ENCODE peak calls at places on chromosomes 3 and 15, in four cellular contexts. X is K562, F is H1, Q is HepG2. E is an unnamed sample.

GRCh38 chr15:78368671-78369070 is 28.5 kb downstream of the CRABP1 start:
- DNase-seq in X (no peak), F (no peak), Q (no peak), E (no peak)

GRCh38 chr3:98188553-98188952 is 22.1 kb downstream of the OR5H15 start:
- DNase-seq in F (no peak), Q (peak; percentile 16), X (no peak), E (peak; percentile 8)

GRCh38 chr15:88401269-88401971 is 65.8 kb downstream of the MRPL46 start:
- DNase-seq in Q (no peak), X (no peak), F (no peak), E (no peak)

GRCh38 chr3:195068481-195069080 is 202.4 kb downstream of the XXYLT1 start:
- DNase-seq in F (no peak), X (no peak), Q (no peak), E (no peak)

GRCh38 chr3:63290686-63291085 is 12.6 kb downstream of the SYNPR start:
- DNase-seq in Q (no peak), F (no peak), X (no peak), E (no peak)

GRCh38 chr3:63609834-63610233 is 42.6 kb upstream of the SNTN start:
- DNase-seq in F (no peak), X (no peak), Q (no peak), E (no peak)

GRCh38 chr3:42025388-42026138 is 63.7 kb upstream of the ULK4 start:
- DNase-seq in Q (no peak), F (no peak), X (peak; percentile 87), E (peak; percentile 98)

GRCh38 chr3:107942244-107942643 is 148.6 kb downstream of the CD47 start:
- DNase-seq in F (no peak), X (no peak), Q (no peak), E (peak; percentile 68)

GRCh38 chr3:19348929-19349564 is 200.7 kb downstream of the KCNH8 start:
- DNase-seq in F (no peak), Q (peak; percentile 8), X (peak; percentile 50), E (no peak)

GRCh38 chr3:184953396-184953795 is 141.4 kb downstream of the VPS8 start:
- DNase-seq in X (peak; percentile 57), F (no peak), Q (no peak), E (no peak)

GRCh38 chr3:79297242-79297641 is 470.6 kb downstream of the ROBO1 start:
- DNase-seq in Q (peak; percentile 51), X (no peak), F (no peak), E (peak; percentile 31)

GRCh38 chr3:15050405-15051092 is 14.6 kb downstream of the MRPS25 start:
- DNase-seq in F (no peak), X (no peak), Q (no peak), E (no peak)

GRCh38 chr3:47315069-47315647 is 32.4 kb downstream of the KLHL18 start:
- DNase-seq in F (no peak), Q (no peak), X (peak; percentile 45), E (peak; percentile 79)

GRCh38 chr3:71309886-71310285 is 273.6 kb downstream of the FOXP1 start:
- DNase-seq in F (no peak), Q (no peak), X (no peak), E (no peak)

GRCh38 chr3:15253023-15253697 is 47.1 kb downstream of the CAPN7 start:
- DNase-seq in F (no peak), X (no peak), Q (no peak), E (no peak)

GRCh38 chr3:171525437-171525836 is 65.2 kb upstream of the TNIK start:
- DNase-seq in F (no peak), X (no peak), Q (no peak), E (no peak)

GRCh38 chr3:126983653-126984390 is 907 bp downstream of the PLXNA1 start:
- DNase-seq in F (peak; percentile 34), Q (no peak), X (peak; percentile 61), E (no peak)

GRCh38 chr3:65483475-65483874 is 555.2 kb downstream of the MAGI1 start:
- DNase-seq in Q (no peak), X (no peak), F (no peak), E (peak; percentile 93)

GRCh38 chr15:50820808-50821382 is 55.4 kb upstream of the SPPL2A start:
- DNase-seq in F (no peak), Q (no peak), X (no peak), E (no peak)

GRCh38 chr3:190051643-190052042 is 69.1 kb downstream of the P3H2 start:
- DNase-seq in F (no peak), X (no peak), Q (no peak), E (no peak)

GRCh38 chr3:177231237-177231636 is 34.0 kb upstream of the TBL1XR1 start:
- DNase-seq in Q (no peak), F (no peak), X (no peak), E (no peak)

GRCh38 chr3:147924755-147925154 is 515.6 kb downstream of the ZIC1 start:
- DNase-seq in F (no peak), X (no peak), Q (no peak), E (no peak)

GRCh38 chr15:73081321-73081958 is 29.2 kb downstream of the NEO1 start:
- DNase-seq in F (no peak), Q (peak; percentile 41), X (peak; percentile 9), E (peak; percentile 65)

GRCh38 chr3:105829229-105829628 is 39.6 kb downstream of the CBLB start:
- DNase-seq in X (no peak), Q (no peak), F (no peak), E (no peak)

GRCh38 chr3:38834110-38834509 is 18.1 kb upstream of the SCN10A start:
- DNase-seq in X (peak; percentile 24), Q (peak; percentile 50), F (peak; percentile 25), E (peak; percentile 95)

GRCh38 chr3:113249601-113250000 is 38.2 kb downstream of the BOC start:
- DNase-seq in X (no peak), F (no peak), Q (no peak), E (no peak)

GRCh38 chr15:88623061-88623460 is 1.9 kb downstream of the AEN start:
- DNase-seq in F (no peak), Q (peak; percentile 46), X (no peak), E (peak; percentile 55)

GRCh38 chr3:13281657-13282527 is 138.2 kb downstream of the NUP210 start:
- DNase-seq in Q (peak; percentile 69), F (no peak), X (peak; percentile 56), E (no peak)

DNA sequence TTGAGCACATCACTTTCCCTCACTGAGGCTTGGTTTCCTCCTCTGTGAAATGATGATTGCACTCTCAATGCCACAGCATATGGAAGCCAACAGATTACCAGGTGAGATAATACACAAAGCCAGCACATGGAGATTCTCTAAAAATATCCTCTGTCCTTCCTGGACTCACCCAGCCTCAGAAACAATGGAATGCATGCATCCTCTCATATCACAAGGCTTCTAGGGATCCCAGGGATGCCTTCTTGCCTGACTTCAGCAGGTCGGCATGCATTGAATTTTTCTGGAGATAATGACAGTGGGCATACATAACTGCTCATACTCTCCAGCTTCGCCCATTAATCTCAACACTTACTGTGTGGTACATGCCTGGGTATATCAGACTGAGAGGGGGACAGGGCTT is 26.5 kb downstream of the TLNRD1 start:
- DNase-seq in Q (no peak), X (no peak), F (no peak), E (no peak)
- TF ChIP-seq JUN in Q (no peak), X (no peak), F (no peak), E (no peak)

GRCh38 chr3:49844464-49845183 is 11.7 kb downstream of the TRAIP start:
- DNase-seq in X (no peak), F (no peak), Q (peak; percentile 89), E (no peak)
- H3K36me3 ChIP-seq in X (peaks cover 66% of the 10 kb centered on the region), F (peaks cover 28% of the 10 kb centered on the region), Q (peaks cover 2% of the 10 kb centered on the region), E (no peaks in the 10 kb centered on the region)

DNA sequence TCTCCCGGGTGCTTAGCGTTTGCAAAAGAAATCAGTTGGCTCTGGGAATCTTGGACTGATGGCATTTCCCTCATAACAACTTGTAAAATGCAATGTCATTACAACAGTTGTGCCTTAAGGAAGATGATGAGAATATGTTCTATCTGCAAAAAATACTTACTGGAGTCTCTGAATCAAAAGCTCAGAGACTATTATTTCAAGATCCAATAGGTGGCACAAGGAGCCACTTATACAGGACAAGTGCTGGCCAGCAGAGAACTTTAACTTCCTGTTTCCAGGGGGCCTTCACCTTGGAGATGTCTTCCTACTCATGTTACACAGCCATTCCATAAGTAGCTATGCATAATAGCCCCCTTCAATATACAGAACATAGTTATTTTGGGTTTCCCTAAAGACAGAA is 8.9 kb upstream of the RPS27L start:
- DNase-seq in Q (no peak), X (no peak), F (no peak), E (no peak)
- TF ChIP-seq JUN in Q (no peak), X (no peak), F (no peak), E (no peak)

GRCh38 chr3:73381551-73381950 is 243.2 kb downstream of the PDZRN3 start:
- DNase-seq in F (no peak), X (no peak), Q (no peak), E (no peak)

GRCh38 chr3:73385538-73385937 is 239.2 kb downstream of the PDZRN3 start:
- DNase-seq in F (no peak), X (no peak), Q (no peak), E (no peak)

GRCh38 chr3:73380735-73381532 is 243.8 kb downstream of the PDZRN3 start:
- DNase-seq in Q (no peak), X (no peak), F (no peak), E (no peak)

GRCh38 chr3:73384091-73384906 is 240.4 kb downstream of the PDZRN3 start:
- DNase-seq in X (no peak), F (no peak), Q (no peak), E (no peak)

GRCh38 chr3:73383470-73384049 is 241.2 kb downstream of the PDZRN3 start:
- DNase-seq in Q (no peak), F (no peak), X (no peak), E (no peak)
- H3K36me3 ChIP-seq in Q (no peaks in the 10 kb centered on the region), F (no peaks in the 10 kb centered on the region), X (no peaks in the 10 kb centered on the region), E (no peaks in the 10 kb centered on the region)

DNA sequence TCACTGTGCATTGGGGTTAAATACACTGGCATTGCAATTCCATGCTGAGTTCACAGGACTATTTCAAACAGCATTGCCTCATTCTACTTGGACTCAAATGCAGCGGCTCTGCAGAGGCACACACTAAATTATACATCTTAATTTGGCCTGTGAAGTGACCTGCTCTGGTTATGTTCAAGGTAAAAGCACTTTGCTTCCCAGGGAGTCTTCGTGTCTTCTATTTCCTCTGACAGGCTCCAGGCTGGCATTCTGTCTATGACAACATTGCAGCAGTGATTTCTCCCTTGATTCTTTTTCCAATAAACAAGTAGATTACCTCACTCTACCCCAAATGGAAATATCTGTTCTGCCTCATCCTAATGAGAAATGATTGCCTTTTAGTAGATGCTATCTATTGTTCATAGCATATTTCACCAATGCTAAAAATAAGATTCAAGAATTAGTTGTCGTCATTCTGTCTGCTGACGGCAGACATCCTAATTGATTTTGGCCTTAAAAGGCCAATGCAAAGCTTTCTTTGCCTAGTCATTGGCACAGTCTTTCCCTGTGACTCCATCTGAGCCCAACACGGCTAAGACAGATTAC is 33.8 kb downstream of the FMN1 start:
- DNase-seq in F (no peak), Q (no peak), X (no peak), E (no peak)
- TF ChIP-seq JUN in F (no peak), Q (no peak), X (no peak), E (no peak)

DNA sequence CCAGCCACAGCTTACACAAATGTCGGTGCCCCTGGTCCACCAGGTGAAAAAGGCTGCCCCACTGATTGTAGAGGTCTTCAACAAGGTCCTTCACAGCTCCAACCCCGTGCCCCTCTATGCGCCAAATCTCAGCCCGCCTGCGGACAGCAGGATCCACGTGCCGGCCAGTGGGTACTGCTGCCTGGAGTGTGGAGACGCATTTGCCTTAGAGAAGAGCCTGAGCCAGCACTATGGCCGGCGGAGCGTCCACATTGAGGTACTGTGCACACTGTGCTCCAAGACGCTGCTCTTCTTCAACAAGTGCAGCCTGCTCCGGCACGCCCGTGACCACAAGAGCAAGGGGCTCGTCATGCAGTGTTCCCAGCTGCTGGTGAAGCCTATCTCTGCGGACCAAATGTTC is 32.9 kb upstream of the ALPK3 start:
- DNase-seq in F (no peak), Q (no peak), X (no peak), E (no peak)
- H3K36me3 ChIP-seq in F (peaks cover 7% of the 10 kb centered on the region), Q (peaks cover 41% of the 10 kb centered on the region), X (peaks cover 72% of the 10 kb centered on the region), E (peaks cover 23% of the 10 kb centered on the region)